ENCODE peak calls at places on chromosomes 11 and 22, in six cellular contexts. P is A549, V is HepG2, I is K562, B is GM12878, Q is HEK293T. S is an unnamed sample.

GRCh38 chr11:7278314-7278917 is 26.7 kb downstream of the SYT9 start:
- DNase-seq in P (peak), V (peak), I (peak), B (no peak), Q (peak), S (peak)

GRCh38 chr11:294795-295194 is 4.5 kb downstream of the IFITM5 start:
- DNase-seq in P (no peak), V (no peak), I (no peak), B (no peak), Q (no peak), S (no peak)

GRCh38 chr22:41857160-41857859 is 24.4 kb downstream of the SREBF2 start:
- DNase-seq in P (peak), V (peak), I (peak), B (peak), Q (peak), S (peak)

GRCh38 chr11:61460474-61460881 is 30.6 kb downstream of the SDHAF2 start:
- DNase-seq in P (no peak), V (no peak), I (no peak), B (no peak), Q (no peak), S (no peak)

GRCh38 chr11:38304926-38305325 is 1706.9 kb upstream of the RAG2 start:
- DNase-seq in P (no peak), V (no peak), I (no peak), B (no peak), Q (no peak), S (no peak)

GRCh38 chr22:46233231-46233630 is 16.9 kb downstream of the CDPF1 start:
- DNase-seq in P (no peak), V (no peak), I (no peak), B (no peak), Q (no peak), S (peak)

GRCh38 chr11:46381046-46381835 is at the start of gene MDK:
- DNase-seq in P (no peak), V (peak), I (peak), B (no peak), Q (peak), S (no peak)

GRCh38 chr11:118886681-118887111 is 3.0 kb downstream of the CXCR5 start:
- DNase-seq in P (no peak), V (no peak), I (no peak), B (no peak), Q (no peak), S (no peak)

GRCh38 chr11:71542856-71543743 is 5.1 kb upstream of the KRTAP5-9 start:
- DNase-seq in P (no peak), V (no peak), I (no peak), B (peak), Q (no peak), S (no peak)

GRCh38 chr11:62472063-62472884 is 53.4 kb downstream of the SCGB1A1 start:
- DNase-seq in P (peak), V (peak), I (peak), B (no peak), Q (no peak), S (peak)

GRCh38 chr11:5550440-5551095 is 2.2 kb upstream of the OR52H1 start:
- DNase-seq in P (peak), V (no peak), I (no peak), B (peak), Q (no peak), S (peak)

GRCh38 chr11:15837901-15838489 is 518.4 kb downstream of the SOX6 start:
- DNase-seq in P (peak), V (peak), I (no peak), B (no peak), Q (no peak), S (no peak)

GRCh38 chr22:46588279-46589140 is 31.7 kb upstream of the GRAMD4 start:
- DNase-seq in P (no peak), V (no peak), I (no peak), B (no peak), Q (no peak), S (no peak)

GRCh38 chr22:47318041-47318737 is 555.7 kb downstream of the TBC1D22A start:
- DNase-seq in P (no peak), V (no peak), I (no peak), B (no peak), Q (no peak), S (no peak)

GRCh38 chr11:9150501-9150900 is 59.1 kb upstream of the SCUBE2 start:
- DNase-seq in P (no peak), V (no peak), I (no peak), B (no peak), Q (no peak), S (peak)

GRCh38 chr11:8018742-8019631 is 31.9 kb downstream of the EIF3F start:
- DNase-seq in P (peak), V (peak), I (no peak), B (no peak), Q (peak), S (peak)

GRCh38 chr11:44774131-44774530 is 47.4 kb downstream of the TSPAN18 start:
- DNase-seq in P (no peak), V (no peak), I (no peak), B (no peak), Q (no peak), S (no peak)

GRCh38 chr22:37046589-37046988 is 5.0 kb upstream of the KCTD17 start:
- DNase-seq in P (no peak), V (no peak), I (no peak), B (no peak), Q (no peak), S (no peak)

GRCh38 chr22:19875061-19875530 is 20.4 kb upstream of the GNB1L start:
- DNase-seq in P (no peak), V (no peak), I (no peak), B (no peak), Q (no peak), S (no peak)

GRCh38 chr11:3808846-3809623 is 675 bp downstream of the PGAP2 start:
- DNase-seq in P (peak), V (peak), I (peak), B (peak), Q (peak), S (peak)

GRCh38 chr11:30364139-30364875 is 41.4 kb downstream of the ARL14EP start:
- DNase-seq in P (no peak), V (no peak), I (peak), B (no peak), Q (no peak), S (no peak)

GRCh38 chr11:95322546-95322945 is 91.5 kb upstream of the SESN3 start:
- DNase-seq in P (no peak), V (no peak), I (no peak), B (no peak), Q (no peak), S (peak)

GRCh38 chr11:126113515-126113957 is 50.9 kb upstream of the CDON start:
- DNase-seq in P (peak), V (peak), I (no peak), B (no peak), Q (peak), S (peak)

GRCh38 chr11:19437760-19438159 is 197.0 kb upstream of the E2F8 start:
- DNase-seq in P (peak), V (no peak), I (no peak), B (no peak), Q (no peak), S (peak)

GRCh38 chr11:128936546-128937275 is 6.0 kb downstream of the TP53AIP1 start:
- DNase-seq in P (no peak), V (peak), I (no peak), B (no peak), Q (no peak), S (no peak)

GRCh38 chr22:29043906-29044575 is 17.6 kb downstream of the C22orf31 start:
- DNase-seq in P (no peak), V (no peak), I (no peak), B (no peak), Q (no peak), S (peak)

GRCh38 chr11:1152316-1153104 is 5.2 kb upstream of the MUC5AC start:
- DNase-seq in P (peak), V (peak), I (peak), B (no peak), Q (no peak), S (peak)

GRCh38 chr11:62574363-62575057 is 819 bp upstream of the EEF1G start:
- DNase-seq in P (no peak), V (no peak), I (peak), B (no peak), Q (no peak), S (peak)

GRCh38 chr11:19905280-19905853 is 192.7 kb downstream of the NAV2 start:
- DNase-seq in P (peak), V (peak), I (peak), B (no peak), Q (peak), S (peak)

GRCh38 chr11:87092567-87092966 is 54.8 kb downstream of the TMEM135 start:
- DNase-seq in P (no peak), V (no peak), I (no peak), B (no peak), Q (no peak), S (no peak)

GRCh38 chr11:117909611-117910382 is 19.4 kb downstream of the TMPRSS13 start:
- DNase-seq in P (no peak), V (no peak), I (peak), B (no peak), Q (no peak), S (no peak)

GRCh38 chr11:106275151-106275550 is 197.7 kb downstream of the AASDHPPT start:
- DNase-seq in P (no peak), V (no peak), I (no peak), B (no peak), Q (no peak), S (no peak)

GRCh38 chr22:29726512-29727247 is 6.9 kb downstream of the CABP7 start:
- DNase-seq in P (no peak), V (no peak), I (no peak), B (no peak), Q (no peak), S (no peak)

GRCh38 chr11:46272816-46273427 is 4.5 kb upstream of the CREB3L1 start:
- DNase-seq in P (no peak), V (no peak), I (peak), B (no peak), Q (no peak), S (peak)

GRCh38 chr11:94815705-94816344 is 47.7 kb downstream of the AMOTL1 start:
- DNase-seq in P (peak), V (no peak), I (no peak), B (no peak), Q (no peak), S (no peak)

GRCh38 chr11:119607726-119608125 is 121.3 kb downstream of the NECTIN1 start:
- DNase-seq in P (no peak), V (no peak), I (no peak), B (no peak), Q (no peak), S (no peak)

DNA sequence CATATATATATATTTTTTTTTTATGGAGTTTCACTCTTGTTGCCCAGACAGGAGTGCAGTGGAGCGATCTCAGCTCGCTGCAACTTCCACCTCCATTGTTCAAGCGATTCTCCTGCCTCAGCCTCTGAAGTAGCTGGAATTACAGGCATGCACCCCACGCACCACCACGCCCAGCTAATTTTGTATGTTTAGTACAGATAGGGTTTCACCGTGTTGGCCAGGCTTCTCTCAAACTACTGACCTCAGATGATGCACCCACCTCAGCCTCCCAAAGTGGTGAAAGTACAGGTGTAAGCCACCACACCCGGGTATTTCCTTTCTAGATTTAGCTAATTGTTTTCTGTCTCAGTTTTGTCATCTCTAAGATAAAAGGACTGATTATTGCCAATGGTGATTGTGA is 821.1 kb downstream of the CNTN5 start:
- DNase-seq in P (no peak), V (no peak), I (no peak), B (no peak), Q (no peak), S (no peak)
- TF ChIP-seq BHLHE40 in P (no peak), V (no peak), I (no peak), B (no peak), Q (no peak), S (no peak)

DNA sequence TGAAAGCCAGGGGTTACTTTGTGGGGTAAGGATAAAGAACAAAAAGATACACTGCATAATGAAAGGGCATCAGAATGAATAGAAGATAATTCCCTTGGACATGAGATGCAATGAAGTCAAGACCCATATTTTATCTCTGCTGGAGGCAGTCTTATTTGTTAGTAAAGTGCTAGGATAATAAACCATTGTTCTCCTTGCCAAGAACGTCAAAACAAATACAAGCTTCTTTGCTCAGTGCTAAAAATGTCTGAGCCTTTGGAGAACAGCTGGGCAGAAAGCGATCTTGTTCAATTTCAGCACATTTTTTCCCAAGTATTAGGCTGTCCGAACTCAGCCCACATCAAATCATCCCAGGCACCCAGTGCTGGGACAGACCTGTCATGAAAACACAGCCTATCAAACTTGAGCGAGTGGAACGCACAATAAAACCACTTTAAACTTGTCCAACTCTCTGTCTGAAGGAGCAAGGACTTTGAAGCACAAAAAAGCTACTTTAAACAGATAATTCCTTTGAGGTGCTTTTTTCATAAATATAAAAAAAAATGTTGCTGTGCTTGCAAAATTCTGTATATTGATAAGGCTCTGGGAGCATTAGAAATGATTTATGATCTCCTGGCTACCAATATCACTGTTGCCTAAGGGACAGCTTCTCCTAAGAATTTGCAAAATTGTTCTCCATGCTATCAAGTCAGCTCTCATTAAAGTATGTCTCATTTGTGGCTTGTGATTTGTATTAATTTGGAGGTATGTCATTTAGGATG is 37.8 kb upstream of the LDLRAD3 start:
- DNase-seq in P (no peak), V (no peak), I (no peak), B (no peak), Q (no peak), S (peak)
- TF ChIP-seq BHLHE40 in P (no peak), V (no peak), I (no peak), B (no peak), Q (no peak), S (no peak)

DNA sequence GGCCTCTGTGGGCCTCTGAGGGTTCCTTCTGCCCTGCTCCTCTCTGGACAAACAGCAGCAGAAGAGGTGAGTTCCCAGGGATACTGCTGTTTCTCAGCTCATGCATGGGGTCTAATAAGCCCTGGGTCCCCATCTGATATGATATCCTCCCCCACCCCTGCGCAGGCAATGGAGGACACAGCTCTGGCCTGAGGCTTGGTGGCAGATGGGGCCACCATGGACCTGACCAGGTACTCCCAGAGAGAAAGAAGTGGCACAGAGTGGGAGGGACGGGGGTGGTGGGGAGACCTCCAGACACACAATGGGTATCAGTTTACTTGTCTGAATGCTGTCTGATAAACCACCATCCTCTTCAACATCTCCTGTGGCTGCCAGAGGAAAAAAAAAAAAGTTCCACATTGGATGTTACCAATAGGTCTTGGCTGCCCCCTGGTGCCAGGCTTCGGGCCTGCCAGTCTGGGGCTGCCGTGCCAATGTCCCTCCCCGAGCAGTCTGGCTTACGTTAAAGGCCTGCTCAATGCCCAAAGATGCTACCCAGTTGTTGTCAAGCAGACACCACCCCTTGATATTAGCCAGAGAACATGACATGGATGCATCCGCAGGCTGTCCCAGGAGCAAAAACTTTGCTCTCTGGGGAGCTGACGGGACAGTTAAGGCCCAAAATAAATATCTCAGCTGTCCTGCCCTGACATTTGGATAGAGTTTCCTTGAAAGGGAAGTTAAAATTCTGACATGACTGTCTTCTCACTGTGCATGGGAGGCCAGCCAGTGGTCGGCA is 27.9 kb upstream of the ABCC8 start:
- DNase-seq in P (peak), V (peak), I (peak), B (no peak), Q (peak), S (peak)
- TF ChIP-seq BHLHE40 in P (no peak), V (no peak), I (no peak), B (no peak), Q (no peak), S (no peak)

GRCh38 chr22:17802411-17802810 is 28.1 kb upstream of the BID start:
- DNase-seq in P (no peak), V (no peak), I (no peak), B (no peak), Q (no peak), S (no peak)

GRCh38 chr22:17806437-17806836 is 32.2 kb upstream of the BID start:
- DNase-seq in P (no peak), V (no peak), I (no peak), B (no peak), Q (no peak), S (no peak)

GRCh38 chr22:17803871-17804270 is 29.6 kb upstream of the BID start:
- DNase-seq in P (no peak), V (no peak), I (no peak), B (no peak), Q (no peak), S (no peak)

GRCh38 chr22:17804331-17805080 is 30.2 kb upstream of the BID start:
- DNase-seq in P (no peak), V (no peak), I (no peak), B (no peak), Q (no peak), S (no peak)

GRCh38 chr22:17802822-17803221 is 28.6 kb upstream of the BID start:
- DNase-seq in P (no peak), V (no peak), I (peak), B (no peak), Q (no peak), S (peak)
- TF ChIP-seq BHLHE40 in P (no peak), V (no peak), I (no peak), B (no peak), Q (no peak), S (no peak)

DNA sequence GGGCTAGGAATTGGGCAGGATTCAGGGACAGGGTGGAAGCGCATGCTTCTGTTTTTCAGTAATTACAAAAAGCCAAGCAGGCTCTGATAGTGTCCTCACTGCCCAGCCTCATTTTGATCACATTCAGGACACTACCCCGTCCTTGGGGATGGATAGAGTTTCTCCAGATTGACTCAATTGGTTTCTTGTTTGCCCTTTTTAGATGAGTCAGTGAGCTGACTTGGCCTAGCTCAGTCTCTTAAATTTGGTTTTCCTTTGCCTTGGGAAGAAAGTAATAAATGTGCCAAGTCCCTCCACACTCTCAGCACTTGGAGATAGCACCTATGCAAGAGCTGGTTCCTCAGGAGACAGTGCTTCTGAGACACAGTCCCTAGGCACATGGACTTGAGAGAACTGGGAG is 25.5 kb downstream of the DKK3 start:
- DNase-seq in P (no peak), V (no peak), I (no peak), B (no peak), Q (no peak), S (peak)
- TF ChIP-seq BHLHE40 in P (no peak), V (no peak), I (no peak), B (no peak), Q (no peak), S (no peak)

GRCh38 chr11:35853871-35854270 is 90.0 kb upstream of the LDLRAD3 start:
- DNase-seq in P (no peak), V (no peak), I (no peak), B (no peak), Q (no peak), S (no peak)
- TF ChIP-seq BHLHE40 in P (no peak), V (no peak), I (no peak), B (no peak), Q (no peak), S (no peak)

GRCh38 chr22:50090141-50090714 is 422 bp downstream of the MOV10L1 start:
- DNase-seq in P (no peak), V (no peak), I (no peak), B (no peak), Q (no peak), S (no peak)
- TF ChIP-seq BHLHE40 in P (no peak), V (no peak), I (no peak), B (no peak), Q (no peak), S (no peak)